ENCODE peak calls at places on chromosomes 3 and 15, in eight cellular contexts. P is left cardiac atrium, T is HFF-Myc, J is brain microvascular endothelial cell, X is NCI-H1092, V is AG08396, A is GM03348, K is AG10803. N is an unnamed sample.

GRCh38 chr3:13105181-13105580 is 32.0 kb upstream of the IQSEC1 start:
- DNase-seq in P (peak; percentile 3), X (no peak), J (no peak), A (no peak), V (no peak), K (no peak), T (no peak), N (no peak)

GRCh38 chr15:63027646-63028045 is 14.9 kb upstream of the TPM1 start:
- DNase-seq in A (no peak), V (no peak), X (no peak), K (no peak), J (no peak), T (no peak), P (no peak), N (no peak)

GRCh38 chr3:50314816-50315215 is 7.7 kb downstream of the HYAL2 start:
- DNase-seq in P (no peak), X (no peak), J (no peak), A (no peak), K (no peak), V (no peak), T (no peak), N (no peak)

GRCh38 chr15:77737238-77738037 is 104.7 kb upstream of the LINGO1 start:
- DNase-seq in A (no peak), X (no peak), V (no peak), T (no peak), P (no peak), J (no peak), K (no peak), N (no peak)

GRCh38 chr3:20080956-20081554 is 40.8 kb downstream of the KAT2B start:
- DNase-seq in K (no peak), P (peak; percentile 85), X (peak; percentile 25), J (no peak), A (no peak), V (no peak), T (no peak), N (peak; percentile 42)

GRCh38 chr15:93130111-93130510 is 41.1 kb upstream of the RGMA start:
- DNase-seq in J (no peak), P (no peak), A (no peak), X (no peak), V (no peak), K (no peak), T (no peak), N (no peak)

GRCh38 chr15:74845208-74845568 is 2.2 kb upstream of the ULK3 start:
- DNase-seq in V (no peak), T (no peak), P (no peak), K (no peak), X (no peak), A (no peak), J (no peak), N (no peak)

GRCh38 chr15:79314811-79315210 is 3.9 kb downstream of the TMED3 start:
- DNase-seq in X (no peak), J (no peak), V (no peak), T (no peak), A (no peak), P (no peak), K (no peak), N (no peak)

GRCh38 chr3:2303567-2303966 is 204.9 kb downstream of the CNTN4 start:
- DNase-seq in J (peak; percentile 6), A (peak; percentile 1), T (no peak), P (no peak), K (no peak), X (no peak), V (peak; percentile 2), N (no peak)

GRCh38 chr3:19149388-19149787 is 1.1 kb downstream of the KCNH8 start:
- DNase-seq in V (peak; percentile 13), P (no peak), J (peak; percentile 25), K (peak; percentile 10), T (no peak), A (peak; percentile 15), X (no peak), N (no peak)